ENCODE peak calls at places on chromosomes 4 and X, in four cellular contexts. One of them, this sample, is unnamed.

GRCh38 chr4:186297013-186297645 is 31.1 kb downstream of the F11 start:
- DNase-seq in GM12878: no peak
- DNase-seq in GM12891: no peak
- DNase-seq in K562: peak; percentile 31
- DNase-seq in this sample: peak; percentile 3

GRCh38 chr4:26065833-26066232 is 151.8 kb downstream of the SMIM20 start:
- DNase-seq in K562: no peak
- DNase-seq in GM12891: no peak
- DNase-seq in GM12878: no peak
- DNase-seq in this sample: no peak

GRCh38 chr4:12852338-12853307 is 631.5 kb downstream of the RAB28 start:
- DNase-seq in GM12891: no peak
- DNase-seq in K562: no peak
- DNase-seq in GM12878: no peak
- DNase-seq in this sample: no peak

GRCh38 chrX:69163936-69164741 is 1.1 kb downstream of the PJA1 start:
- DNase-seq in GM12878: no peak
- DNase-seq in GM12891: peak; percentile 47
- DNase-seq in K562: peak; percentile 56
- DNase-seq in this sample: no peak

GRCh38 chrX:114717921-114718320 is 134.0 kb downstream of the HTR2C start:
- DNase-seq in GM12891: no peak
- DNase-seq in GM12878: no peak
- DNase-seq in K562: no peak
- DNase-seq in this sample: no peak

GRCh38 chr4:140839888-140840790 is 84.0 kb upstream of the TBC1D9 start:
- DNase-seq in GM12891: no peak
- DNase-seq in K562: no peak
- DNase-seq in GM12878: no peak
- DNase-seq in this sample: no peak

GRCh38 chr4:145739840-145740239 is 59.9 kb downstream of the C4orf51 start:
- DNase-seq in GM12878: no peak
- DNase-seq in K562: no peak
- DNase-seq in GM12891: no peak
- DNase-seq in this sample: no peak

GRCh38 chr4:110867251-110867960 is 244.5 kb upstream of the PITX2 start:
- DNase-seq in K562: no peak
- DNase-seq in GM12891: no peak
- DNase-seq in GM12878: peak; percentile 44
- DNase-seq in this sample: no peak

GRCh38 chrX:310621-311155 is 7.9 kb downstream of the GTPBP6 start:
- DNase-seq in GM12891: no peak
- DNase-seq in K562: no peak
- DNase-seq in GM12878: no peak
- DNase-seq in this sample: no peak

GRCh38 chr4:41957634-41958033 is 22.4 kb downstream of the TMEM33 start:
- DNase-seq in GM12891: no peak
- DNase-seq in GM12878: peak; percentile 20
- DNase-seq in K562: peak; percentile 53
- DNase-seq in this sample: no peak

GRCh38 chr4:31094474-31094873 is 374.3 kb downstream of the PCDH7 start:
- DNase-seq in GM12878: no peak
- DNase-seq in GM12891: no peak
- DNase-seq in K562: no peak
- DNase-seq in this sample: no peak

GRCh38 chr4:180134116-180134866 is 2108.9 kb upstream of the TENM3 start:
- DNase-seq in GM12878: no peak
- DNase-seq in K562: no peak
- DNase-seq in GM12891: no peak
- DNase-seq in this sample: peak; percentile 15

GRCh38 chr4:65416875-65417274 is 253.4 kb downstream of the EPHA5 start:
- DNase-seq in K562: no peak
- DNase-seq in GM12878: no peak
- DNase-seq in GM12891: no peak
- DNase-seq in this sample: no peak

GRCh38 chr4:109730294-109731051 is 603 bp upstream of the PLA2G12A start:
- DNase-seq in K562: peak; percentile 15
- DNase-seq in GM12878: peak; percentile 13
- DNase-seq in GM12891: no peak
- DNase-seq in this sample: no peak

GRCh38 chr4:74109116-74109791 is 10.3 kb upstream of the CXCL2 start:
- DNase-seq in GM12891: no peak
- DNase-seq in K562: no peak
- DNase-seq in GM12878: no peak
- DNase-seq in this sample: peak; percentile 35

GRCh38 chr4:167210166-167210565 is 24.1 kb downstream of the SPOCK3 start:
- DNase-seq in GM12891: no peak
- DNase-seq in GM12878: no peak
- DNase-seq in K562: no peak
- DNase-seq in this sample: no peak

GRCh38 chrX:138945219-138945618 is 233.7 kb upstream of the FGF13 start:
- DNase-seq in K562: no peak
- DNase-seq in GM12891: no peak
- DNase-seq in GM12878: no peak
- DNase-seq in this sample: no peak

GRCh38 chr4:130636486-130636885 is 1540.5 kb downstream of the C4orf33 start:
- DNase-seq in GM12891: no peak
- DNase-seq in GM12878: no peak
- DNase-seq in K562: no peak
- DNase-seq in this sample: no peak

GRCh38 chrX:147693511-147693910 is 218.2 kb upstream of the FMR1 start:
- DNase-seq in GM12891: no peak
- DNase-seq in GM12878: no peak
- DNase-seq in K562: no peak
- DNase-seq in this sample: no peak

GRCh38 chr4:145099653-145100052 is 1.5 kb downstream of the ABCE1 start:
- DNase-seq in GM12891: no peak
- DNase-seq in K562: no peak
- DNase-seq in GM12878: no peak
- DNase-seq in this sample: no peak

GRCh38 chr4:72900952-72901351 is 168.6 kb downstream of the COX18 start:
- DNase-seq in GM12878: no peak
- DNase-seq in GM12891: no peak
- DNase-seq in K562: no peak
- DNase-seq in this sample: no peak

GRCh38 chrX:97563531-97564133 is 679.9 kb downstream of the RPA4 start:
- DNase-seq in GM12878: peak; percentile 66
- DNase-seq in GM12891: peak; percentile 11
- DNase-seq in K562: no peak
- DNase-seq in this sample: peak; percentile 52
- TF ChIP-seq SPI1 in GM12878: peak; percentile 37
- TF ChIP-seq SPI1 in GM12891: no peak
- TF ChIP-seq SPI1 in K562: no peak
- TF ChIP-seq SPI1 in this sample: no peak

GRCh38 chrX:111041018-111041462 is 55.0 kb upstream of the PAK3 start:
- DNase-seq in GM12878: no peak
- DNase-seq in GM12891: no peak
- DNase-seq in K562: no peak
- DNase-seq in this sample: peak; percentile 71
- TF ChIP-seq SPI1 in GM12878: no peak
- TF ChIP-seq SPI1 in GM12891: no peak
- TF ChIP-seq SPI1 in K562: no peak
- TF ChIP-seq SPI1 in this sample: no peak

GRCh38 chrX:31423575-31424284 is 351.9 kb upstream of the FTHL17 start:
- DNase-seq in GM12891: peak; percentile 2
- DNase-seq in GM12878: no peak
- DNase-seq in K562: peak; percentile 11
- DNase-seq in this sample: no peak
- TF ChIP-seq SPI1 in GM12891: no peak
- TF ChIP-seq SPI1 in GM12878: no peak
- TF ChIP-seq SPI1 in K562: no peak
- TF ChIP-seq SPI1 in this sample: no peak

GRCh38 chrX:1500701-1501624 is 36.0 kb downstream of the P2RY8 start:
- DNase-seq in GM12878: peak; percentile 90
- DNase-seq in GM12891: peak; percentile 50
- DNase-seq in K562: no peak
- DNase-seq in this sample: no peak
- TF ChIP-seq SPI1 in GM12878: peak; percentile 31
- TF ChIP-seq SPI1 in GM12891: peak; percentile 22
- TF ChIP-seq SPI1 in K562: no peak
- TF ChIP-seq SPI1 in this sample: no peak

GRCh38 chrX:8433296-8434094 is 31.1 kb upstream of the VCX3B start:
- DNase-seq in GM12878: no peak
- DNase-seq in GM12891: no peak
- DNase-seq in K562: no peak
- DNase-seq in this sample: no peak
- TF ChIP-seq SPI1 in GM12878: no peak
- TF ChIP-seq SPI1 in GM12891: no peak
- TF ChIP-seq SPI1 in K562: no peak
- TF ChIP-seq SPI1 in this sample: no peak

GRCh38 chr4:106803107-106803506 is 233.0 kb downstream of the DKK2 start:
- DNase-seq in K562: no peak
- DNase-seq in GM12891: no peak
- DNase-seq in GM12878: no peak
- DNase-seq in this sample: no peak
- TF ChIP-seq SPI1 in K562: no peak
- TF ChIP-seq SPI1 in GM12891: no peak
- TF ChIP-seq SPI1 in GM12878: no peak
- TF ChIP-seq SPI1 in this sample: no peak

This sample was measured in HL-60.